ENCODE peak calls at places on chromosomes 13 and 19, in nine cellular contexts. F is BJ, T is adrenal gland, X is endothelial cell of umbilical vein, W is gastrocnemius medialis, N is lower leg skin, C is DND-41, K is GM23338, E is NB4. B is an unnamed sample.

GRCh38 chr13:52010890-52011689 is at the start of gene ATP7B:
- DNase-seq in F (no peak), T (peak; percentile 30), X (peak; percentile 10), W (no peak), N (no peak), C (peak; percentile 25), K (peak; percentile 81), E (peak; percentile 58), B (peak; percentile 18)

GRCh38 chr19:35328851-35329285 is at the start of gene CD22:
- DNase-seq in F (no peak), T (no peak), X (no peak), W (no peak), N (no peak), C (no peak), K (no peak), E (peak; percentile 44), B (peak; percentile 81)

GRCh38 chr19:16601378-16602052 is 26.5 kb downstream of the MED26 start:
- DNase-seq in F (no peak), T (no peak), X (no peak), W (no peak), N (no peak), C (no peak), K (no peak), E (no peak), B (no peak)

GRCh38 chr13:40116008-40116407 is 460.5 kb downstream of the COG6 start:
- DNase-seq in F (no peak), T (peak; percentile 57), X (peak; percentile 98), W (peak; percentile 44), N (peak; percentile 65), C (no peak), K (peak; percentile 5), E (peak; percentile 80), B (peak; percentile 62)

GRCh38 chr19:51099070-51099382 is 9.2 kb downstream of the CTU1 start:
- DNase-seq in F (no peak), T (no peak), X (no peak), W (no peak), N (no peak), C (no peak), K (no peak), E (no peak), B (no peak)

GRCh38 chr13:109740721-109741120 is 45.7 kb downstream of the IRS2 start:
- DNase-seq in F (no peak), T (no peak), X (no peak), W (no peak), N (no peak), C (no peak), K (no peak), E (no peak), B (no peak)

GRCh38 chr19:16293133-16294085 is 31.2 kb upstream of the KLF2 start:
- DNase-seq in F (peak; percentile 87), T (peak; percentile 73), X (peak; percentile 88), W (peak; percentile 75), N (peak; percentile 75), C (no peak), K (no peak), E (peak; percentile 93), B (no peak)

GRCh38 chr13:41222259-41222852 is 28.0 kb upstream of the KBTBD7 start:
- DNase-seq in F (no peak), T (peak; percentile 55), X (peak; percentile 72), W (peak; percentile 37), N (peak; percentile 33), C (peak; percentile 64), K (peak; percentile 79), E (peak; percentile 66), B (peak; percentile 68)

GRCh38 chr13:99332456-99332855 is 25.3 kb upstream of the GPR183 start:
- DNase-seq in F (no peak), T (no peak), X (no peak), W (peak; percentile 52), N (no peak), C (no peak), K (no peak), E (no peak), B (no peak)

GRCh38 chr19:28537896-28538295 is 675.1 kb downstream of the UQCRFS1 start:
- DNase-seq in F (no peak), T (no peak), X (no peak), W (no peak), N (no peak), C (no peak), K (no peak), E (no peak), B (no peak)

GRCh38 chr13:66556306-66556705 is 673.8 kb downstream of the PCDH9 start:
- DNase-seq in F (peak; percentile 34), T (no peak), X (no peak), W (no peak), N (no peak), C (no peak), K (no peak), E (no peak), B (no peak)

GRCh38 chr13:27201661-27202060 is 30.1 kb upstream of the USP12 start:
- DNase-seq in F (no peak), T (no peak), X (no peak), W (no peak), N (no peak), C (no peak), K (no peak), E (no peak), B (no peak)

GRCh38 chr19:39318071-39318470 is 2.6 kb downstream of the LRFN1 start:
- DNase-seq in F (no peak), T (no peak), X (no peak), W (no peak), N (no peak), C (no peak), K (no peak), E (no peak), B (no peak)

GRCh38 chr19:8342684-8343482 is at the start of gene KANK3:
- DNase-seq in F (no peak), T (peak; percentile 97), X (peak; percentile 94), W (peak; percentile 86), N (peak; percentile 92), C (no peak), K (peak; percentile 100), E (peak; percentile 96), B (peak; percentile 99)

GRCh38 chr19:797528-798414 is 519 bp downstream of the PTBP1 start:
- DNase-seq in F (peak; percentile 21), T (peak; percentile 89), X (peak; percentile 80), W (peak; percentile 86), N (peak; percentile 79), C (peak; percentile 92), K (peak; percentile 89), E (peak; percentile 87), B (peak; percentile 97)

GRCh38 chr13:97109841-97110492 is 112.2 kb upstream of the MBNL2 start:
- DNase-seq in F (peak; percentile 49), T (peak; percentile 96), X (peak; percentile 93), W (peak; percentile 82), N (peak; percentile 89), C (peak; percentile 76), K (peak; percentile 80), E (peak; percentile 95), B (peak; percentile 79)

GRCh38 chr19:14689598-14690503 is at the start of gene ZNF333:
- DNase-seq in F (peak; percentile 20), T (peak; percentile 98), X (peak; percentile 88), W (peak; percentile 92), N (peak; percentile 89), C (peak; percentile 97), K (peak; percentile 98), E (peak; percentile 96), B (peak; percentile 97)

GRCh38 chr19:14683439-14683838 is 6.4 kb upstream of the ZNF333 start:
- DNase-seq in F (no peak), T (no peak), X (no peak), W (no peak), N (no peak), C (no peak), K (no peak), E (peak; percentile 84), B (no peak)

GRCh38 chr19:14682084-14682483 is 7.4 kb upstream of the ADGRE3 start:
- DNase-seq in F (no peak), T (no peak), X (no peak), W (no peak), N (no peak), C (no peak), K (no peak), E (no peak), B (no peak)

DNA sequence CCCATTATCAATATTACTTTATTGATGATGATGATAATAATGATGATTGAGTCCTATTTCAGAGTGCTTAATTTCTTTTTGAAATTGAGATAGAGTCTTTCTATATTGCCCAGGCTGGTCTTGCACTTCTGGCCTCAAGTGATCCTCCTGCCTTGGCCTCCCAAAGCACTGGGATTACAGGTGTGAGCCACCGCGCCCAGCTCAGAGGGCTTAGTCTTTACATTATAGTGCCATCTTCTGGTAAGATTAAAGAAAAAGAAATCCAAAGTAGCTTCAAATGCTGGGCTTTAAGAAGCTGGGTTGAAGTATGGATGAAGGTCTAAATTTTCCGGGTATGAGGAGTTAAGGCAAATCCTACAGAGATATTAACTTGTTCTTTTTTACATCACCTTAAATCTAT is 3.4 kb upstream of the ZNF333 start:
- DNase-seq in F (no peak), T (no peak), X (peak; percentile 19), W (no peak), N (no peak), C (peak; percentile 20), K (peak; percentile 61), E (peak; percentile 66), B (peak; percentile 66)
- TF ChIP-seq CTCF in F (peak; percentile 30), T (peak; percentile 35), X (peak; percentile 8), W (no peak), N (no peak), C (peak; percentile 45), K (peak; percentile 63), E (peak; percentile 20), B (no peak)

DNA sequence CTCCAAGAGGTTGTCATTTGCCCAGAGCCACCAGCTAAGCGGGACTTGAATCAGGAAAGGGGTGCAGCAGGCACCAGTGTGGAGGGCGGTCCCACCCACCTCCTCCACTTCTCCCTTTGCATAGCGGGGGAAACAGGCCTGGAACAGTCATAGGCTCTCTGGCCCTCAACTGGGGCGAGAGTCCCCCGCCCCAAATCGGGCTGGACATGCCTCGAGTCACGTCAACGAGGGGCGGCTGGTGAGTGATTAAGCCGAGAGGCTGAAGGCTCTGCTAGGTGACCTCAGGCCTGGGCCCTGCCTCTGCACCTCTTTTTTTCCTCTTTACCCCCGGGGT is 398 bp upstream of the ARRDC2 start:
- DNase-seq in F (no peak), T (no peak), X (no peak), W (no peak), N (no peak), C (no peak), K (no peak), E (no peak), B (no peak)
- H3K4me3 ChIP-seq in F (peak overlapping the region; percentile 35), T (peak overlapping the region; percentile 4), X (no peak overlapping the region), W (peak overlapping the region; percentile 85), N (peak overlapping the region; percentile 23), C (peak overlapping the region; percentile 1), K (peak overlapping the region; percentile 83), E (peak overlapping the region; percentile 11), B (peak overlapping the region; percentile 16)

GRCh38 chr19:10514211-10515145 is 2.8 kb downstream of the S1PR5 start:
- DNase-seq in F (no peak), T (no peak), X (no peak), W (no peak), N (no peak), C (no peak), K (peak; percentile 85), E (no peak), B (peak; percentile 30)
- TF ChIP-seq CTCF in F (no peak), T (no peak), X (no peak), W (no peak), N (no peak), C (no peak), K (peak; percentile 41), E (no peak), B (no peak)

DNA sequence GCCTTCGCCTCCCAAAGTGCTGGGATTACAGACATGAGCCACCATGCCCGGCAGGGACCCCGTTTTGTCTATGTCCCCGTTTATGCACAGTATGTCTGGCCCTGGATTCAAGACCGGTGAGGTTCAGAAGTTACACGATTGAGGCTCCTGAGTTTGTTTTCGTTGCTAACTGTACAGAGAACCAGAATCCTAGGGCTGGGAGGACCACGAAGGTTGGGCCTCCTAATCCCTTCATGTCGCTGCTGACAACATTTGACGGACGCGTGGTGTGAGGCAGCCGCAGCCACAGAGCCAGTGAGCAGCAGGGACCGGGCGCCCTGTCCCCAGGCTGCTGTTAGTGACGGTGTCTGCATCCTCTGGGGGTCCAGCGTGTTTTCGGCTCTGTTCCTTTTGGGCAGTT is 91.4 kb downstream of the ATP11A start:
- DNase-seq in F (no peak), T (no peak), X (no peak), W (no peak), N (no peak), C (no peak), K (no peak), E (no peak), B (no peak)
- H3K4me3 ChIP-seq in F (no peak overlapping the region), T (no peak overlapping the region), X (no peak overlapping the region), W (no peak overlapping the region), N (no peak overlapping the region), C (no peak overlapping the region), K (no peak overlapping the region), E (no peak overlapping the region), B (no peak overlapping the region)

B was measured in GM12865.